ENCODE peak calls at places on chromosomes 2 and 18, in six cellular contexts. W is heart left ventricle, G is Panc1, S is psoas muscle, R is GM23338, C is Peyer's patch. E is an unnamed sample. For H3K36me3, the result is how much of the 10 kb centered on the place peaks cover.

GRCh38 chr2:68926782-68927181 is 25.9 kb downstream of the GKN2 start:
- DNase-seq in C (no peak), R (no peak), G (no peak), W (no peak), S (no peak), E (no peak)

GRCh38 chr18:48080546-48080945 is 150.1 kb upstream of the SMAD2 start:
- DNase-seq in C (no peak), W (no peak), R (no peak), S (no peak), G (no peak), E (no peak)

GRCh38 chr2:150046211-150046610 is 441.3 kb downstream of the RND3 start:
- DNase-seq in G (no peak), S (no peak), W (no peak), C (no peak), R (no peak), E (no peak)

GRCh38 chr2:230934291-230935131 is 9.5 kb upstream of the GPR55 start:
- DNase-seq in R (no peak), G (no peak), S (no peak), C (no peak), W (no peak), E (no peak)

GRCh38 chr2:132374551-132374950 is 42.1 kb upstream of the GPR39 start:
- DNase-seq in R (no peak), S (no peak), W (no peak), C (no peak), G (no peak), E (no peak)

GRCh38 chr2:72024451-72025175 is 123.0 kb downstream of the CYP26B1 start:
- DNase-seq in G (no peak), W (no peak), C (peak), R (no peak), S (no peak), E (no peak)

GRCh38 chr2:205684871-205685313 is 2.6 kb downstream of the NRP2 start:
- DNase-seq in W (no peak), R (peak), S (no peak), G (no peak), C (no peak), E (no peak)

GRCh38 chr2:200321780-200322534 is 15.5 kb downstream of the SPATS2L start:
- DNase-seq in W (no peak), G (no peak), S (no peak), R (no peak), C (no peak), E (no peak)

GRCh38 chr2:121505005-121505404 is 25.7 kb upstream of the RNU4ATAC start:
- DNase-seq in W (no peak), S (no peak), C (no peak), R (no peak), G (no peak), E (no peak)

GRCh38 chr2:174025271-174026121 is 60.3 kb upstream of the SP3 start:
- DNase-seq in G (no peak), S (peak), C (peak), W (peak), R (peak), E (no peak)

GRCh38 chr2:215973111-215973792 is 40.1 kb downstream of the MREG start:
- DNase-seq in S (no peak), G (no peak), W (no peak), R (no peak), C (no peak), E (no peak)

GRCh38 chr2:84964406-84965191 is 6.4 kb upstream of the KCMF1 start:
- DNase-seq in G (no peak), S (no peak), W (no peak), C (no peak), R (no peak), E (no peak)

GRCh38 chr18:28147674-28148171 is 29.2 kb downstream of the CDH2 start:
- DNase-seq in G (no peak), S (no peak), R (no peak), W (no peak), C (no peak), E (no peak)

GRCh38 chr2:186342029-186342428 is 144.0 kb upstream of the ZC3H15 start:
- DNase-seq in G (no peak), S (no peak), W (no peak), C (no peak), R (no peak), E (no peak)

GRCh38 chr2:152171733-152172132 is 3.8 kb downstream of the STAM2 start:
- DNase-seq in C (no peak), R (no peak), W (no peak), G (no peak), S (no peak), E (no peak)

DNA sequence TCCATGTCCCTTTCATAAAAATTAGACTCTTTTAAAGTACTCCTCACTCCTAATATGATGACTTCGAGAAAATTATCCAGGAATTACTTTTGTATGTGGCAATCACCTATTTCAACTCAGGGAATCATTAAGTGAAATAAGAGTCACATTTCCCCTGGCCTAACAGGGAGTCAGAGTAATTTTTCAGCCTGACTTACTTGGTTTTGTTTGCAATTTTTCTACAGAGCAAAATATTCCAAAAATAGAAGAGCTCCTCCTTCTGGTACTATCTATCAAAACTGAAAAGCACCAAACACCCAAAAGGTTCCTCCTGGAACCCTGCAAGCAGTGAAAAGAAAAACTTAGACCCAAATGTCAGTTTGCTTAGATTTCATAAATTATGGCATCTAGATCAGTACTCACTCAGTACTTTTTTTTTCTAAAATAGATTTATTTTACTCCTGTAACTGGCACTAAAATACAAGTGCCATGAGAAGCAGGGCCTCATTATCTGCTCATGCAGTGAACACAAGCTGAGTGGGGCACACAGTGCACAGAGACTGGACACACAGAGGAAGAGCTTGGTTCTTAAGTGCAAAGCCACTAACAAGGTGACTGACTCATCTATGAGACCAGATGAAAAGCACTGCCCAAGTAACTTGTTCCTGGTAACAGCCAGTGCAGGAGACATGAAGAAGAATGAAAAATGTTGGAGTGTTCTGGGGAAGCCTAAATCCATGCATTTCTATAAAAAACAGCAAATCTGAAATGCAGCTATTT is 28.7 kb downstream of the ACAA2 start:
- DNase-seq in R (no peak), G (no peak), S (no peak), C (no peak), W (no peak), E (no peak)
- H3K36me3 ChIP-seq in R (under half), G (under half), S (under half), C (half or more), W (half or more), E (under half)

DNA sequence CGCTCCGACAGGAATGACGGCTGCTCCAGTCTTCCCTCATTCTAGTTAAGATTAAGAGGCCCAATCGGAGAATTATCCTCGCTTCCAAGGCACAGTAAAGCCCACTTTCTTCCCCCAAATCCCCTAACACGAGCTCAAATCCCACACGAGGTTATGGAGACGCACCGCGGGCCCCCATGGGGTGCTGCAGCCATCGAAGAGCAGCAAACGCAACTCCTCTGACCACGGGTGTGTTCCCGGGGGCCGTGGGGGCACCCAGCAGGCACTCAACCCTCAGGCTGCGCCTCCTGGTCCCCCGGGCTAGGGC is 446 bp downstream of the COPS9 start:
- DNase-seq in S (no peak), C (no peak), W (no peak), G (no peak), R (no peak), E (no peak)
- H3K4me3 ChIP-seq in S (peak), C (peak), W (peak), G (peak), R (peak), E (peak)

DNA sequence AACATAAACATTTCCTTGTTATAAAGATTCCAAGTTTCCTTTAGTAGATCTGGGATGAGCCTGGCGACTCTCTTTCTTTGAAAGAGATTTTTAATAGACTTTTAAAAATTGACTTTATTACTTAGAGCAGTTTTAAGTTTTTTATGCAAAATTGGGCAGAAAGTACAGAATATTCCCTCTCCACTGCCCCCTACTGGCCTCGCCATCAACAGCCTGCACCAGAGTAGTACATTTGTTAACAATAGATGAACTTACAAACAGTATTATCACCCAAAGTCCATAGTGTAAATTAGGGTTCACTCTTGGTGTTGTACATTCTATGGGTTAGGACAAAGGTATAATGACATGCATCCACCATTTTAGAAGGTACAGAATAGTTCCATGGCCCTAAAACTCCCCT is 3.9 kb downstream of the MAP3K19 start:
- DNase-seq in S (no peak), W (no peak), G (no peak), R (peak), C (no peak), E (no peak)
- TF ChIP-seq CTCF in S (peak), W (peak), G (peak), R (peak), C (no peak), E (peak)

GRCh38 chr2:127277028-127277427 is 16.9 kb downstream of the ERCC3 start:
- DNase-seq in C (no peak), G (no peak), W (no peak), R (no peak), S (no peak), E (no peak)
- H3K36me3 ChIP-seq in C (half or more), G (under half), W (half or more), R (under half), S (under half), E (under half)

GRCh38 chr2:234679766-234680687 is 183.1 kb upstream of the ARL4C start:
- DNase-seq in W (peak), G (peak), C (peak), R (no peak), S (peak), E (no peak)
- H3K4me3 ChIP-seq in W (no peak), G (no peak), C (no peak), R (no peak), S (no peak), E (no peak)

GRCh38 chr2:163877316-163877715 is 141.5 kb upstream of the FIGN start:
- DNase-seq in C (no peak), G (no peak), W (no peak), S (no peak), R (peak), E (no peak)

GRCh38 chr2:163884416-163884815 is 148.6 kb upstream of the FIGN start:
- DNase-seq in C (no peak), G (no peak), W (no peak), S (peak), R (peak), E (no peak)

DNA sequence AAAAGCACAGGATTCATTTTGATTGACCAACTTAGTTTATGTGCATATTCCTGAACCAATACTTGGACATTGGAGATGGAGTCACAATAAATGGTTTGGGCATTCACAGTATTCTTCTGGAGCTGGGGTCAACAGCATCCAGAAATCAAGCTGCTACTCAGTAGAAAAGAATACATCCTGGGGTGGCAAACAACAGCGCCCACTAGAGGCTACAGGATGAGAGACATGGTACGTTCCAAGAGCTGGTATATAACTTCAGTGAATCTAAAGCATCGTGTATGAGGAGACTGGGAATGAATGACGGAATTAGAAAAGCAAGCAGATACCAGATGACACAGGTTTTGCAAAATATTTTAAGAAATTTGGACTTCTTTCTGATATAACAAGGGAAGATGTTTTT is 142.9 kb upstream of the FIGN start:
- DNase-seq in W (no peak), C (no peak), R (peak), G (no peak), S (no peak), E (no peak)
- TF ChIP-seq CTCF in W (no peak), C (no peak), R (peak), G (peak), S (peak), E (peak)

DNA sequence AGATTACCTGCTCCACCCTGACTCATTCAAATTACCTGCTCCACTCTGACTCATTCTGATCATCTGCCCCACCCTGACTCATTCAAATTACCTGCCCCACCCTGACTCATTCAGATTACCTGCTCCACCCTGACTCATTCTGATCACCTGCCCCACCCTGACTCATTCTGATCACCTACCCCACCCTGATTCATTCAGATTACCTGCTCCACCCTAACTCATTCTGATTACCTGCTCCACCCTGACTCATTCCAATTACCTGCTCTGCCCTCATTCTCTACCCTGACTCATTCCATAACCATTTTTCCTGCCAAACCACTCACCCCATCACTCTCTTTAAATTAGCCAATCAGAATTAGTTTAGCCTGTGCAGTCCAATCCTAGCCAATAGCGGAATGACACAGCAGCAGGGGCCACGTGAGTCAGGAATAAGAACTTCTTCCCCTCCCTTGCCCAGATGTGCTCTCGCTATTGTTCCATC is 26.2 kb downstream of the CFAP53 start:
- DNase-seq in W (no peak), C (no peak), G (no peak), S (no peak), R (no peak), E (no peak)
- H3K36me3 ChIP-seq in W (under half), C (under half), G (under half), S (under half), R (under half), E (under half)

DNA sequence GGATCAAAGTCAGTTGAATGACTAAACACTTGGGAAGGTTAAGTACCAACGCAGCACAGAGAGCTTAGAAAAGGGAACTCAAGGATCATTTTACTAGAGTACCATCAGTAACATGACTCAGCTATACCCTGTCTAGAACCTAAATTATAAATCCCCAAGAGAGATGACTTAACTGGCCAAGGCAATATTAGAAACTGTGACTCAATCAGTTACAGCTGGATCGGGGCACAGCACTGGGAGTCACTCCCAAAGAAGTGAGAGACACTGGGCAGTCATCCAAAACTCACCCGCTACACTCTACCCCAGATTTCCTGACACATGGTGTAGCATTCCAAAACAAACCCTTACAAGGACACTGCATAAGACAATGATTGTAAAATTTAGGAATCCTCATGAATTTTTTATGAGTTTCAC is 17.7 kb downstream of the IWS1 start:
- DNase-seq in G (peak), C (peak), S (peak), W (peak), R (no peak), E (no peak)
- H3K4me3 ChIP-seq in G (no peak), C (no peak), S (peak), W (no peak), R (no peak), E (no peak)

GRCh38 chr2:96864343-96865091 is 5.4 kb downstream of the SEMA4C start:
- DNase-seq in R (no peak), S (peak), C (no peak), G (no peak), W (peak), E (no peak)
- TF ChIP-seq CTCF in R (no peak), S (no peak), C (no peak), G (no peak), W (no peak), E (no peak)

E was measured in GM06990.